ENCODE peak calls at places on chromosomes 13 and 19, in six cellular contexts. T is Peyer's patch, J is body of pancreas, H is IMR-90, C is ovary, E is heart left ventricle. G is an unnamed sample.

GRCh38 chr19:35973487-35973886 is 21.5 kb upstream of the SDHAF1 start:
- DNase-seq in T (no peak), J (no peak), H (no peak), C (no peak), E (no peak), G (no peak)

GRCh38 chr13:37615271-37615670 is 16.7 kb upstream of the POSTN start:
- DNase-seq in T (no peak), J (no peak), H (no peak), C (no peak), E (no peak), G (no peak)

GRCh38 chr19:11378319-11379189 is 4.1 kb downstream of the SWSAP1 start:
- DNase-seq in T (peak), J (peak), H (peak), C (no peak), E (peak), G (no peak)

GRCh38 chr13:87498681-87499080 is 172.5 kb upstream of the SLITRK5 start:
- DNase-seq in T (no peak), J (no peak), H (peak), C (no peak), E (no peak), G (no peak)

GRCh38 chr13:58946274-58946673 is 1217.5 kb downstream of the DIAPH3 start:
- DNase-seq in T (no peak), J (no peak), H (no peak), C (no peak), E (no peak), G (no peak)

GRCh38 chr19:53365899-53366493 is 491 bp downstream of the ZNF525 start:
- DNase-seq in T (no peak), J (peak), H (no peak), C (no peak), E (no peak), G (no peak)

GRCh38 chr19:11949201-11949600 is 15.6 kb upstream of the ZNF763 start:
- DNase-seq in T (no peak), J (no peak), H (peak), C (no peak), E (no peak), G (no peak)

GRCh38 chr19:5339950-5340636 is 519 bp downstream of the PTPRS start:
- DNase-seq in T (no peak), J (peak), H (no peak), C (peak), E (no peak), G (no peak)

GRCh38 chr19:12991296-12991695 is 4.0 kb upstream of the NFIX start:
- DNase-seq in T (no peak), J (no peak), H (no peak), C (no peak), E (no peak), G (no peak)

GRCh38 chr13:92547256-92547655 is 679.4 kb upstream of the GPC6 start:
- DNase-seq in T (no peak), J (no peak), H (peak), C (no peak), E (no peak), G (no peak)

GRCh38 chr13:79662882-79663281 is 181.9 kb downstream of the NDFIP2 start:
- DNase-seq in T (no peak), J (peak), H (no peak), C (no peak), E (no peak), G (no peak)

GRCh38 chr19:32599736-32600157 is 18.8 kb downstream of the PDCD5 start:
- DNase-seq in T (peak), J (peak), H (peak), C (no peak), E (no peak), G (no peak)

GRCh38 chr13:112818040-112818697 is 128.3 kb downstream of the ATP11A start:
- DNase-seq in T (peak), J (no peak), H (no peak), C (no peak), E (no peak), G (no peak)

GRCh38 chr13:30978981-30979956 is 46.8 kb downstream of the TEX26 start:
- DNase-seq in T (peak), J (peak), H (no peak), C (no peak), E (no peak), G (peak)

GRCh38 chr13:100234524-100235136 is 145.7 kb downstream of the PCCA start:
- DNase-seq in T (no peak), J (no peak), H (peak), C (no peak), E (no peak), G (no peak)

DNA sequence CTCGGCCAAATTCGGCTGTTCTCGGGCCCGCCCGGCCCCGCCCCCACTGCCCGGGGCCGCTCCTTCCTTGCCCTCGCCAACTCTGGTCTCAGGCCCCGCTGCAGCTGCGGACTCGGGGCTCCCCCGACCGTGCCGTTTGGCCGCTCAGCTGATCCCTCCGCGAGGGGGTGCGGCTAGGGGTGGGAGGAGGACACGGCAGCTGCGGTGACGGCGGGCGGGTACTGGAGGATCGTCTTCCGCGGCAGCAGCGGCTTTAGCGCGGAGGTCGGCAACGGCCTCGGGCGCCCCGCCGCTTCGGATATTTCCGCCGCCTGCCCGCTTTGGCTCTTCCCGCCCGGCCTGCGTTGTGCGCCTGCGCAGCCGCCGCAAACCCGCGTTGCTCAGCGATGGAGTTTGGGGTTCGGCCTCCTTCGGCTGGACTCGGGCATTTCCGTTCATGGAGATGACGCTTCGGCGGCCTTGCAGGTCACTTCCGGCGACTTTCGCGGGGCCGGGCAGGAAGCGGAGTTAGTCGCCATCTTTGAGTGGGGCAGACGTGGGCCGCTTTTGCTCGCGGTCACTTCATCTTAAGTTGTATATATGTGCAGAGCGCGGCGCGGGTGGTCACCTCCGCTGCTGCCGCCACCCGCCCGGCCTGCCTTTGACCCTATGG is 338 bp upstream of the UBE2M start:
- DNase-seq in T (peak), J (peak), H (peak), C (peak), E (peak), G (peak)
- TF ChIP-seq POLR2A in T (peak), J (peak), H (peak), C (no peak), E (no peak), G (peak)

GRCh38 chr13:48004201-48004600 is 3.1 kb upstream of the SUCLA2 start:
- DNase-seq in T (no peak), J (no peak), H (no peak), C (no peak), E (peak), G (no peak)
- H3K4me3 ChIP-seq in T (no peak), J (no peak), H (no peak), C (no peak), E (no peak), G (no peak)

DNA sequence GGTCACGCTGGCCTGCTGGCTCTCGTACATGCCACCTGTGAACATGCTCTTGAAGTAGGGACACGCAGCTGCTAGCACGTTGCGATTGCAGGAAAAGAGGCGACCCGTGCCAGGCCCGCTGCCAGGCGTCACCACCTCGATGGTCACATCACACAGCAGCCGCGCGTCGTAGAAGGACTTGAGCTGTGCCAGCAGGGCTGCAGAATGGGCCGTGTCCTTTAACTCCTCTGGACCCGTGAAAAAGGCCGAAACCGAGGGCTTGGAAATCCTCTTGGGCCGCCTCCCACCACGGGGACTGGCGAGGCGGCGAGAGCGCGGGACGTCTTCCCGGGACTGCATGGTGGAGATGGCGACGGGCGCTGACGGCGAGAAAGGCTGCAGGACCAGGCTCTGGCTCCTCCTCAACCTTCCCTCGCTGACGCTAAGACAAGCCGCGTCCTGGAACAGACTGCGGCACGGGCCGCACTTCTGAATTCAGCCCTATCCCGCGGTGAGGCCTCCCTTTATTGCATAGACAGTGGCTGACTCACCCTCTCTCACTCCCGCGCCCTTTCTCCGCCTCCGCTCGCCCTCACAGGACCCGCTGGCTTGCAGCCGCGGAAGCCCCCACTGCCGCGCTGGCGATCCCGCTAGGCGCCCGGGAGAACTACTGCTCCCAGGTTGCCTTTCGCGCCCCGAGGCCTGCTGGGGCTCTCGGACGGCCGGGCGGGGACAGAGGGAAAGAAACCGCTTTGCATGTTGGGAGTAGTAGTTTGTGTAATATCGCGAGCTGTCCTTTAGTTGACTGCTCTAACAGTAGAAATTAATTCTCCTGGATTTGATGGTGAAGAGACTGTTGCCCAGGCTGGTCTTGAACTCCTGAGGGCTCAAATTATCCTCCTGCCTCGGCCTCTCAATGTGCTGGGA is at the start of gene KBTBD7:
- DNase-seq in T (peak), J (peak), H (peak), C (peak), E (peak), G (peak)
- TF ChIP-seq POLR2A in T (peak), J (peak), H (peak), C (peak), E (no peak), G (peak)

DNA sequence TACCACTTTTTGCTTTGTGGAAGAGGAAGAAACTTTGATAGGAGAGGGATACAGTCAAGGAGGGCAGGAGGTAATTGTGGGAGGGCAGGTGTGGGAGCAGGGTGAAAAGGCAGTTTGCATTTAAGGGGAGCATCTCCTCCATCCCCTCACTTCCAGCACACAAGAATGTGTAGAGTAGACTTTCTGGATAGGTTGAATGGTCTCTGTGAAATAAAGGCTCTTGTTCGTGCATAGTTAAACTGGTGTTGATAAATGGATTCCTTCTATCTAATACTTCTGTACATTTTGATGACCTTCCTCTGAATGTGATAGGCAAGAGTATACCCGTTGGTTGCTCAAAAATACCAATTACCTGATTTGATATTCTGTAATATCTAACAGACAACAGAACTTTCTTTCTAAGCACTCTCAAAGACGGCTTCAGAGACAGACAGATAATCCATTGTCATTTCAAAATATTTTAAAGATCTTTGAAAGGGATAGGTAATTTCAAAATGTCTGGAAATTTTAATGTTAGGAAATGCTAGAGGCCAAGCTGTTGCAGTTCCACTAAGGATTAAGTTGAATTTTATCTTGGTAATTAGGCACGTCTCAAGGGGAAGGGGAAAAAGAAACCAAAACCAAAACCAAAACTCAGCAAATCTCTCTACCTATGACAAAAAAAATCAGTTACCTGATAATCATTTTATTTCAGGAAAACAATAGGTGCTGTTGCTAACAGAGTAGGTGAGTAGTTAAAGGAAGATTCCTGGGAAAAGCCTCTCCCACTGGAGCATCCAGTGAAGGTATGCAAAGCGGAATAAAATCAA is 302.6 kb downstream of the COG6 start:
- DNase-seq in T (no peak), J (no peak), H (no peak), C (no peak), E (no peak), G (no peak)
- H3K4me3 ChIP-seq in T (no peak), J (no peak), H (no peak), C (no peak), E (no peak), G (peak)

GRCh38 chr19:40465781-40466218 is 255 bp upstream of the BLVRB start:
- DNase-seq in T (peak), J (peak), H (peak), C (peak), E (peak), G (peak)
- TF ChIP-seq POLR2A in T (no peak), J (no peak), H (no peak), C (no peak), E (no peak), G (no peak)

GRCh38 chr13:41502676-41503075 is 45.3 kb downstream of the RGCC start:
- DNase-seq in T (peak), J (no peak), H (no peak), C (no peak), E (no peak), G (no peak)

GRCh38 chr13:41502021-41502420 is 44.7 kb downstream of the RGCC start:
- DNase-seq in T (no peak), J (no peak), H (no peak), C (no peak), E (no peak), G (no peak)

GRCh38 chr13:41501281-41501680 is 43.9 kb downstream of the RGCC start:
- DNase-seq in T (no peak), J (no peak), H (no peak), C (no peak), E (no peak), G (no peak)

GRCh38 chr13:41505209-41505835 is 48.0 kb downstream of the RGCC start:
- DNase-seq in T (no peak), J (no peak), H (peak), C (no peak), E (no peak), G (no peak)

DNA sequence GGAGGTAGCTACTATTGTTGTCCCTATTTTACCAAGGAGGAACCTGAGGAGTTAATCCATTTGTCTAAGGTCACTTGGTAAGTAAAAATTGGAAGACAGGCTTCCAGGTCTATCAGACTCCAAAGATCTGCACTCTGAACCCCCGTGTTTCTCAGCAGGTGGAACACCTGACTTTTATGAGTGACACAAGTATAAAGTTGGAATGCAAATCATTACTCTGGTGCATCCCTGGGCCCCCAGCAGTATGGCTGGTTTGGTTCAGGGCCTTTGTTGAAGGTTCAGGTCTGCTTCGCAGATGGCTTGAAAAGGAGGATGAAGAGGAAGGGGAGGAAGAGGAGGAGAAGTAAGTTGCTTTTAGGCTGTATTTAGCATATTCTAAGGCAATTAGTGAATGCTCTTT is 46.0 kb downstream of the RGCC start:
- DNase-seq in T (no peak), J (no peak), H (no peak), C (no peak), E (no peak), G (no peak)
- H3K4me3 ChIP-seq in T (no peak), J (no peak), H (no peak), C (no peak), E (no peak), G (no peak)

DNA sequence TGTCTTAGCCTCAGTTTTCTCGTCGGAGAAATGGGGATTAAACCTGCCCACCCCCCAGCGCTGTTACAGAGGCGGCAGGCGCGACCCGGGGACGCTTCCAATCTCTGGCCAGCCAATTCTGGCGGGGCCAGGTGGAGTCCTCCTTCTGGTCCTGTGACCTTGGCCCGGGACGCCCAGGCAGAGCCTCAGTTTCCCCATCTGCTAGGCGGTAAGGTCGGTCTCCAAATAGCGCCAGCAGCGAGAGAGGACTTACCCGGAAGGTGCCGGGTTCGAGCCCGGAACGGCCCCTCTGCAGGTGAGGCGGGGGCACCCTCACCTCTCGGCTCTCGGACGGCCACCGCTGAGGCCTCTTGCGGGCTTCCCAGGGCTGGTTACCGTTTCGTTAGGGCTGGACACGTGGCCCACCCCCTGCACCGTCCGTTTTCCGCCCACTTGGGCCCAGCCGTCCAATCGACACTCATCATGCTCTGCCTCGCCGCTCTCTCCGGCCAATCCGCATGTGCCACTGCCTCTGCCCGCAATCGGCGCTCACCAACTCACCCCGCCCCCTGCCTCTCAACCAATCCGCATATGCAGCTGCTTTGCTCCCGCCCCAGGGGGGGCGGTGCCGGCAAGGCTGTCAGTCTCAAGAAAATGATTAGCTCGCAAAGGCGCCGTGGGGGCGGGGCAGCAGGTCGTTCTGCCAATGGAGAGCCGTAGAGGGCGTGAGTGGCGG is at the start of gene ISOC2:
- DNase-seq in T (peak), J (peak), H (peak), C (peak), E (peak), G (peak)
- TF ChIP-seq POLR2A in T (peak), J (peak), H (peak), C (peak), E (no peak), G (peak)

GRCh38 chr19:19477705-19478383 is 37.5 kb downstream of the TSSK6 start:
- DNase-seq in T (no peak), J (peak), H (no peak), C (no peak), E (no peak), G (no peak)

GRCh38 chr19:19471682-19472081 is 43.7 kb downstream of the TSSK6 start:
- DNase-seq in T (no peak), J (no peak), H (no peak), C (no peak), E (no peak), G (no peak)

GRCh38 chr19:19475845-19476828 is 39.2 kb downstream of the TSSK6 start:
- DNase-seq in T (no peak), J (peak), H (no peak), C (no peak), E (no peak), G (no peak)

GRCh38 chr19:19470579-19470978 is 44.8 kb downstream of the TSSK6 start:
- DNase-seq in T (no peak), J (no peak), H (no peak), C (no peak), E (no peak), G (no peak)

GRCh38 chr19:19474950-19475781 is 40.2 kb downstream of the TSSK6 start:
- DNase-seq in T (no peak), J (no peak), H (no peak), C (peak), E (no peak), G (no peak)
- H3K4me3 ChIP-seq in T (no peak), J (no peak), H (no peak), C (no peak), E (no peak), G (no peak)

DNA sequence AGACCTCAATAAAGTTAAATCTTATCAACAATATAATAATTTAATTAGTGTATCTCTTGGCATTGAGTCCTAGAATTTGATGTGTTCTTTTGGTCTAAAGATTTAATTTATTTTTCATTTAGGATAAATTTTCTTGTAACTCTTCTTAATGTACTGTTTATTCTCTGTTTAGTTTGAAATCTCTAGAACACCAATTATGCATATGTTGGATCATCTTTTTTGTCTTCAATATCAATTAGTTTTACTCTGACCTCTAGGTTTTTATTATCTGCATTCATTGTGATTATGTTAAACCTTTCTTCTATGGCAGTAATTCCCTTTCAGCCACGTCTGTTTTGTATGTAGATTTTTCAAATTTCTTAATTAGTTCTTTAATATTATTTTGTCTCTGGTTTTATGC is 93.8 kb upstream of the ARHGEF7 start:
- DNase-seq in T (no peak), J (no peak), H (no peak), C (no peak), E (no peak), G (no peak)
- TF ChIP-seq POLR2A in T (no peak), J (no peak), H (no peak), C (no peak), E (no peak), G (no peak)

GRCh38 chr19:37932985-37933953 is 26.3 kb downstream of the SIPA1L3 start:
- DNase-seq in T (peak), J (no peak), H (peak), C (no peak), E (no peak), G (peak)
- H3K4me3 ChIP-seq in T (peak), J (no peak), H (no peak), C (no peak), E (no peak), G (peak)